ENCODE peak calls at places on chromosomes 2 and 18, in six cellular contexts. H, P, R, W, J and M are unnamed samples.

GRCh38 chr2:47778698-47779415 is 4.1 kb upstream of the MSH6 start:
- DNase-seq in H (no peak), P (no peak), R (no peak), W (no peak), J (no peak), M (no peak)

GRCh38 chr2:241516520-241516965 is 8.2 kb upstream of the STK25 start:
- DNase-seq in H (no peak), P (no peak), R (no peak), W (no peak), J (no peak), M (no peak)

GRCh38 chr2:33378551-33379220 is 97.8 kb upstream of the RASGRP3 start:
- DNase-seq in H (no peak), P (no peak), R (no peak), W (no peak), J (no peak), M (peak)

GRCh38 chr2:100197643-100198153 is 55.3 kb upstream of the AFF3 start:
- DNase-seq in H (peak), P (no peak), R (peak), W (peak), J (no peak), M (peak)

GRCh38 chr2:141341444-141341843 is 789.4 kb downstream of the LRP1B start:
- DNase-seq in H (no peak), P (peak), R (no peak), W (no peak), J (no peak), M (peak)

GRCh38 chr2:100677611-100678185 is 114.9 kb downstream of the PDCL3 start:
- DNase-seq in H (no peak), P (no peak), R (no peak), W (no peak), J (no peak), M (no peak)

GRCh38 chr2:15646661-15647060 is 55.0 kb downstream of the DDX1 start:
- DNase-seq in H (no peak), P (no peak), R (no peak), W (no peak), J (no peak), M (no peak)

GRCh38 chr2:30398488-30398887 is 48.6 kb upstream of the LCLAT1 start:
- DNase-seq in H (no peak), P (peak), R (no peak), W (no peak), J (no peak), M (no peak)

GRCh38 chr2:136005462-136006205 is 20.2 kb upstream of the DARS1 start:
- DNase-seq in H (no peak), P (no peak), R (no peak), W (no peak), J (no peak), M (no peak)

GRCh38 chr2:23412556-23413155 is 27.7 kb downstream of the KLHL29 start:
- DNase-seq in H (no peak), P (peak), R (no peak), W (no peak), J (no peak), M (peak)

GRCh38 chr2:76247006-76247405 is 536.3 kb upstream of the GCFC2 start:
- DNase-seq in H (no peak), P (no peak), R (no peak), W (no peak), J (no peak), M (no peak)

GRCh38 chr2:30522421-30522820 is 75.4 kb downstream of the LCLAT1 start:
- DNase-seq in H (no peak), P (peak), R (no peak), W (no peak), J (no peak), M (no peak)

GRCh38 chr2:45085487-45085886 is 76.2 kb upstream of the SIX2 start:
- DNase-seq in H (no peak), P (no peak), R (no peak), W (no peak), J (no peak), M (no peak)

GRCh38 chr2:45083175-45083574 is 73.9 kb upstream of the SIX2 start:
- DNase-seq in H (no peak), P (no peak), R (no peak), W (no peak), J (no peak), M (peak)
- TF ChIP-seq CTCF in H (no peak), P (no peak), R (no peak), W (no peak), J (no peak), M (no peak)

GRCh38 chr2:198164843-198165242 is 360.4 kb downstream of the PLCL1 start:
- DNase-seq in H (no peak), P (no peak), R (no peak), W (peak), J (no peak), M (no peak)
- H3K4me3 ChIP-seq in H (no peak), P (no peak), R (no peak), W (no peak), J (no peak), M (no peak)

DNA sequence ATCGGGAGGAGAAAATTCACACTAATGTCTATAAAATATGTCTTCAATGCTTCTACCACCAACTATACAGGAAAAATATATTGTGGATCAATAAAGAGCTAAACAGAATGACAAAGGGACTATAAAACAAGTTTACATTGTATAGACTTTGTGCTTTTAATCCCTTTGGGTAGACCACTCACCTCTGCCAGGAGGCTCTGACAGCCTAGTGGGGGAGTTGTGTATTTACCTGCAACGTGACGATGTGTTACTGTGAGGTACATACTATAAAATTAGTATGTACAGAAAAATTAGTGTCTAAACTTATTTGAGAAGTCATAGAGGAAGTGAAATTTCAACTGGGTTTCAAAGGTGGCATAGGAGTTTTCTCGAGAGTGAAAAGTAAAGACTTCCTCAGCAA is 243.3 kb upstream of the REG3G start:
- DNase-seq in H (no peak), P (no peak), R (no peak), W (no peak), J (no peak), M (no peak)
- TF ChIP-seq CTCF in H (no peak), P (no peak), R (no peak), W (no peak), J (no peak), M (no peak)

GRCh38 chr2:3492951-3493609 is 26.3 kb downstream of the ADI1 start:
- DNase-seq in H (no peak), P (peak), R (no peak), W (no peak), J (no peak), M (peak)

GRCh38 chr2:3494984-3495666 is 24.2 kb downstream of the ADI1 start:
- DNase-seq in H (no peak), P (no peak), R (no peak), W (no peak), J (no peak), M (no peak)

GRCh38 chr2:3491716-3492474 is 27.4 kb downstream of the ADI1 start:
- DNase-seq in H (no peak), P (no peak), R (no peak), W (no peak), J (no peak), M (no peak)

GRCh38 chr2:3491306-3491705 is 28.0 kb downstream of the ADI1 start:
- DNase-seq in H (no peak), P (no peak), R (no peak), W (no peak), J (no peak), M (peak)

GRCh38 chr2:3493610-3493997 is 25.7 kb downstream of the ADI1 start:
- DNase-seq in H (no peak), P (peak), R (no peak), W (peak), J (peak), M (peak)
- H3K4me3 ChIP-seq in H (no peak), P (peak), R (no peak), W (no peak), J (peak), M (peak)

DNA sequence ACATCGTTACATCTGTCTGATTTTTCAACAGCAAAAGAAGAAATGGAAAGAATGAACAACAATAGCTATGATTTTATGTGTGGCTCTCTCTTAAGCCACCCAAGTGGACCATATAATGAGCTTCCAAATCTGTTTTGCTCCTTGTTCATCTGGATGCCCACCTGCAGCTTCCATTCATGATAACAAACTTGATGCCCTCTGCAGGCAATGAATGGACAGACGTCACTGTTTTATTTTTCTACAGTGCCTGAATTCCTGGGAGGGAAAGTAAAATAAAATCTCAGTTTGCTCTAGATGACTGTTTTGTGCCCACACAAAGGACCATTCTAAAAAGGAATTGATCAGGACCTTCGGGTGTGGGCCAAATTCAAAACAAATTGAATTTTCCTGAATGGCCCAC is 5.0 kb downstream of the MREG start:
- DNase-seq in H (no peak), P (no peak), R (no peak), W (no peak), J (no peak), M (no peak)
- TF ChIP-seq CTCF in H (no peak), P (no peak), R (no peak), W (no peak), J (no peak), M (peak)

DNA sequence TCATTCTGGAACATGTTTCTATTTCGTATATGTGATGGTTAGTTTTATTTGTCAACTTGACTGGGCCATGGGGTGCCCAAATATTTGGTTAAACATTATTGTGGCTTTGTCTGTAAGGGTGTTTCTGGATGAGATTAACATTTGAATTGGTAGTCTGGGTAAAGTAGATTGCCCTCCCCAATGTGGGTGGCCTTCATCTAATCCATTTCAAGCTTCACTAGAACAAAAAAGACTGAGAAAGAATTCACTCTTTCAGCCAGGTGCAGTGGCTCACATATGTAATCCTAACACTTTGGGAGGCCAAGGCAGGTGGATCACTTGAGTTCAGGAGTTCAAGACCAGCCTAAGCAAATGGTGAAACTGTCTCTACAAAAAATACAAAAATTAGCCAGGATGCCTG is 55.7 kb upstream of the TANC1 start:
- DNase-seq in H (no peak), P (no peak), R (no peak), W (no peak), J (no peak), M (no peak)
- H3K4me3 ChIP-seq in H (no peak), P (no peak), R (no peak), W (no peak), J (no peak), M (no peak)

DNA sequence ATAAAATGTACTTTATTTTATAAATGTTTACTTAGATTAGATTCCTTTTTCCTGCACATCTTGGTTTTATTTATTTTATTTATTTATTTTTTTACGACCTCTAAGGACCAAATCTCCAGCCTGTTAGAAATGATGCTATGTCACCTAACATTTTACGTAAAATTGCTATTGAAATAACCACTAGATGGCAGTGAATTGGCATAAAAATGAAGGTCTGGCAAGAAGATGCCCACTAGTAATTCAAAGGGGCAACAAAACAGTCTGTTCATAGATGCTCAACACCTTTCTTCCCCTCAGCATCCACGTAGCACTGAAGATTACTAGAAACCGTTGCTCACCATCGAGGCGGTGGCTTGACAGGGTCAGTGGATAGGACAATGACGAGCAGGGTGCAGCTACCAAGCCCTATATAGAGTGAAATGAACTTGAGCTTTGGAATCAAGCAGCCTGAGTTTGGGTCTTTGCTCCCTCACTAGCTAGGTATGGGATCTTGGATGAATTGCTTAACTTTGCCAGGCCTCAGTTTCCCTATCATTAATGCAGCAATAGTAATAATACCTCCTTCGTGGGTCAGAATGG is 128.7 kb upstream of the L3MBTL4 start:
- DNase-seq in H (no peak), P (peak), R (no peak), W (peak), J (peak), M (peak)
- TF ChIP-seq CTCF in H (peak), P (peak), R (peak), W (peak), J (peak), M (peak)

DNA sequence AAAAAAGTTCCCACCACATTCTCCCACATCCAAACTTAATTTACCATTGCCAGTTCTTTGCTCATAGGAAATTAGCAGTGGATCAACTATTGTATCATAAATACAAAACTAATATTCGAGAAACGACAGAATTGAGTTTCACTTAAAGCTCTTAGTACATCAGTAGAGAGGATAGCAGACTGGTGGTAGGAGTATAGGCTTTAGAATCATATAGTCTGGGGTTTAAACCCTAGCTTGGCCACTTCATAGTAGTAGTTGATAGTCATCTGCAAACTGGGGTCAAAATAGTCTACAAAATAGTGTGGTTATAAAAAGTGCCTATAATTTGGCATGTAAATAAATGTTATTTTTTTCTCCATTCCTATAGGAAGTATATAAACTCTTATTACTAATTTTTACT is 30.9 kb downstream of the PIK3C3 start:
- DNase-seq in H (no peak), P (no peak), R (no peak), W (no peak), J (no peak), M (no peak)
- H3K4me3 ChIP-seq in H (no peak), P (no peak), R (no peak), W (no peak), J (no peak), M (no peak)

DNA sequence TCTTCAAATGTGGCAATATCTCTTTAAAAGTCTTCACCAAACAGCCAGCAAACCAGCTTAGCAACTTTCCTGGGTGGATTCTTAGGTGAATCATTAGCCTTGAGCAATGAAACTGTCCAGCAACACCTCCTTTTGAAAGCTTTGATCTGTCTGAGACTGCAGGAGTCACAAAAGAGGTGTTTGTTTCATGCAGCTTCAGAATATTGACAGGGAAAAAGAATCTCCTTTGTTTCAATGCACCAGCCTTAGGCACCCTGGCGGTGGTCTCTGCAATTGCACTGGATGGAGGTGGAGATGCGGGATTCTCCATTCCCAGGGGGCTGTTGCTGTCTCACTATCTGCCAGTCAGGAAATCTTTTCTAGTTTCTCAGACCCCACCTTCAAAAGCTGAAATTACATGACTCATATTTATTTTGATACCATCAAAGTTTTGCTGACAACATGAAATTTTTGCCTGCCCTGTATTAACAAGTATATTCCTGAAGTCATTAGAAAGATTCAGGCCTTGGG is 76.0 kb upstream of the DSG1 start:
- DNase-seq in H (no peak), P (peak), R (no peak), W (peak), J (peak), M (no peak)
- TF ChIP-seq CTCF in H (no peak), P (peak), R (no peak), W (peak), J (peak), M (peak)

GRCh38 chr18:67359868-67360838 is 156.4 kb downstream of the DSEL start:
- DNase-seq in H (no peak), P (peak), R (peak), W (no peak), J (no peak), M (peak)
- H3K4me3 ChIP-seq in H (no peak), P (peak), R (no peak), W (no peak), J (no peak), M (peak)